ENCODE peak calls at places on chromosomes 3 and 15, in ten cellular contexts. Y, F, S, W, Z, J, E, B, T and I are unnamed samples.
A peak's percentile ranks its signal among the peaks of the same experiment; 100 is the strongest.

GRCh38 chr3:158731525-158731924 is 732 bp downstream of the RARRES1 start:
- DNase-seq in Y (no peak), F (no peak), S (no peak), W (no peak), Z (no peak), J (no peak), E (no peak), B (no peak), T (no peak), I (no peak)

GRCh38 chr15:63156708-63157065 is 590 bp downstream of the RPS27L start:
- DNase-seq in Y (no peak), F (peak; percentile 29), S (no peak), W (no peak), Z (no peak), J (peak; percentile 62), E (peak; percentile 46), B (peak; percentile 44), T (peak; percentile 50), I (no peak)

GRCh38 chr3:38031022-38031994 is 1.9 kb upstream of the PLCD1 start:
- DNase-seq in Y (no peak), F (no peak), S (no peak), W (no peak), Z (peak; percentile 65), J (peak; percentile 92), E (peak; percentile 10), B (peak; percentile 66), T (peak; percentile 84), I (no peak)

GRCh38 chr15:79640206-79640605 is 208.1 kb downstream of the MINAR1 start:
- DNase-seq in Y (no peak), F (no peak), S (no peak), W (peak; percentile 69), Z (no peak), J (peak; percentile 26), E (peak; percentile 76), B (peak; percentile 91), T (no peak), I (peak; percentile 18)

GRCh38 chr15:78672285-78673003 is 31.4 kb upstream of the CHRNB4 start:
- DNase-seq in Y (no peak), F (no peak), S (no peak), W (no peak), Z (no peak), J (no peak), E (no peak), B (peak; percentile 13), T (no peak), I (no peak)

GRCh38 chr3:120552184-120553020 is 43.7 kb upstream of the NDUFB4 start:
- DNase-seq in Y (no peak), F (no peak), S (no peak), W (no peak), Z (no peak), J (no peak), E (no peak), B (no peak), T (no peak), I (no peak)

GRCh38 chr3:50226888-50227389 is 9.1 kb upstream of the GNAI2 start:
- DNase-seq in Y (peak; percentile 30), F (peak; percentile 53), S (no peak), W (no peak), Z (no peak), J (peak; percentile 59), E (peak; percentile 49), B (peak; percentile 63), T (peak; percentile 67), I (no peak)

GRCh38 chr3:53998980-53999379 is 107.3 kb upstream of the SELENOK start:
- DNase-seq in Y (no peak), F (no peak), S (no peak), W (no peak), Z (no peak), J (no peak), E (no peak), B (no peak), T (no peak), I (no peak)

GRCh38 chr3:49339593-49339946 is 283 bp downstream of the USP4 start:
- DNase-seq in Y (peak; percentile 52), F (no peak), S (no peak), W (no peak), Z (peak; percentile 32), J (peak; percentile 39), E (no peak), B (peak; percentile 22), T (peak; percentile 49), I (no peak)

GRCh38 chr15:80159811-80160569 is 7.2 kb downstream of the FAH start:
- DNase-seq in Y (no peak), F (no peak), S (no peak), W (no peak), Z (no peak), J (peak; percentile 93), E (peak; percentile 99), B (no peak), T (no peak), I (no peak)

GRCh38 chr15:85100186-85100937 is 118.7 kb downstream of the PDE8A start:
- DNase-seq in Y (no peak), F (no peak), S (peak; percentile 3), W (no peak), Z (no peak), J (no peak), E (no peak), B (no peak), T (no peak), I (no peak)

GRCh38 chr3:24494616-24495333 is at the start of gene THRB:
- DNase-seq in Y (peak; percentile 73), F (peak; percentile 63), S (no peak), W (no peak), Z (peak; percentile 60), J (peak; percentile 82), E (peak; percentile 66), B (peak; percentile 70), T (peak; percentile 80), I (no peak)

GRCh38 chr3:177746259-177747021 is 549.2 kb upstream of the TBL1XR1 start:
- DNase-seq in Y (no peak), F (no peak), S (no peak), W (no peak), Z (no peak), J (no peak), E (peak; percentile 49), B (no peak), T (no peak), I (peak; percentile 46)

GRCh38 chr3:99836681-99837080 is 19.0 kb downstream of the CMSS1 start:
- DNase-seq in Y (no peak), F (no peak), S (no peak), W (no peak), Z (no peak), J (no peak), E (no peak), B (no peak), T (peak; percentile 27), I (no peak)

DNA sequence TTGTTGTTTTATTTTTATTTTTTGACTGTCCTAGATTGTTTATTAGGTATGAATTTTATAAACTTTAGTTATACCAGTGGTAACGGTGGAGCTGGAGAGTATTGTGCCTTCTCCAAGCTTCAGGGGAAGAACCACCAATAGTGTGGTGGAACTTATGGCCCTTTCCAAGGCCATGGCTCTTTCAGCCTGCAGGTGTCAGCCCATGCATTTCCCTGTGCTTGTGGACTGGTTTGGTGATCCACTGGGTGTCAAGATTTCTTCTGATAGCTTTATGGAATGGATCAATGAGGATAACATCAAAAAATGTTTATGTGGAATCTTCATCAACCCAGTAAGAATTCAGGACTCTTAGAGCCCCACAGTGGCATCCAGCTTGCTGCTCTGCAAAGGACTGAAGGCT is 19.2 kb upstream of the SCAMP5 start:
- DNase-seq in Y (no peak), F (no peak), S (no peak), W (no peak), Z (no peak), J (no peak), E (no peak), B (no peak), T (no peak), I (no peak)
- TF ChIP-seq CTCF in Y (no peak), F (no peak), S (no peak), W (no peak), Z (no peak), J (no peak), E (no peak), B (no peak), T (no peak), I (no peak)

GRCh38 chr3:148763921-148764320 is 63.7 kb upstream of the CPB1 start:
- DNase-seq in Y (no peak), F (no peak), S (no peak), W (no peak), Z (no peak), J (no peak), E (no peak), B (no peak), T (no peak), I (no peak)
- TF ChIP-seq CTCF in Y (no peak), F (no peak), S (no peak), W (no peak), Z (no peak), J (no peak), E (no peak), B (no peak), T (no peak), I (no peak)

DNA sequence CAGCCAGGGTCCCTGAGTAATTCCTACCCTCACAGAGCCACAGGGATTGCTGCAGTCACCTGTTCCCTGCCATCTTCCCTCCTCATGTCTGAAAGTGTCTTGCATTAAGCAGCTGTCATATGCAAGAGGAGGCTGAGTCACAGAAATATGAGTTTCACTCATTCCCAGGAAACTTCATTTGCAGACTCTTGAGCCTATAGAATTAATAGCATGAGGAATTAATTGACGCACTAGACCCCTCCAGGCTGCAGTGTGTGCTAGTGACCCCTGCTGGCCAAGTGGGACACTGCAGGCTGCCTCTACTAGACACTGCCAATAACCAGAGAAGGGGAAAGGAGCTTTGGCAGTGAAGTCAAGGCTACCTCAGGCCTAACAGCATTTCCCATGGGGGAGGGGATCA is 50.6 kb upstream of the SLC6A1 start:
- DNase-seq in Y (peak; percentile 37), F (peak; percentile 44), S (no peak), W (no peak), Z (no peak), J (no peak), E (peak; percentile 17), B (no peak), T (no peak), I (no peak)
- TF ChIP-seq CTCF in Y (peak; percentile 84), F (peak; percentile 63), S (peak; percentile 63), W (peak; percentile 58), Z (no peak), J (no peak), E (peak; percentile 70), B (peak; percentile 43), T (peak; percentile 49), I (peak; percentile 50)

GRCh38 chr3:36709281-36709680 is 55.1 kb downstream of the DCLK3 start:
- DNase-seq in Y (no peak), F (no peak), S (no peak), W (no peak), Z (no peak), J (no peak), E (no peak), B (no peak), T (no peak), I (no peak)

GRCh38 chr3:36710606-36711005 is 53.7 kb downstream of the DCLK3 start:
- DNase-seq in Y (no peak), F (no peak), S (no peak), W (no peak), Z (no peak), J (no peak), E (no peak), B (no peak), T (no peak), I (no peak)

GRCh38 chr3:36705015-36705414 is 59.3 kb downstream of the DCLK3 start:
- DNase-seq in Y (no peak), F (no peak), S (no peak), W (no peak), Z (no peak), J (no peak), E (no peak), B (no peak), T (no peak), I (no peak)

GRCh38 chr3:36709826-36710365 is 54.5 kb downstream of the DCLK3 start:
- DNase-seq in Y (no peak), F (no peak), S (no peak), W (no peak), Z (no peak), J (no peak), E (no peak), B (no peak), T (no peak), I (no peak)

GRCh38 chr3:36707623-36708409 is 56.5 kb downstream of the DCLK3 start:
- DNase-seq in Y (no peak), F (no peak), S (peak; percentile 57), W (no peak), Z (no peak), J (no peak), E (peak; percentile 7), B (peak; percentile 90), T (no peak), I (no peak)
- TF ChIP-seq CTCF in Y (peak; percentile 33), F (no peak), S (peak; percentile 6), W (peak; percentile 42), Z (no peak), J (no peak), E (no peak), B (peak; percentile 72), T (no peak), I (peak; percentile 16)